ENCODE peak calls at places on chromosomes 11 and 22, in eight cellular contexts. A is RWPE1; F is colonic mucosa; U is activated naive CD4-positive, alpha-beta T cell treated with anti-CD3 and anti-CD28 coated beads for 36 hours; Y is astrocyte of the spinal cord; K is amniotic stem cell; V is activated CD4-positive, alpha-beta T cell treated with anti-CD3 and anti-CD28 coated beads, Interleukin-2, amount 10 ng/mL, durations not matched to agents 7 days and 5 days; W is progenitor cell of endocrine pancreas. H is an unnamed sample.

GRCh38 chr22:26893034-26893710 is 235.8 kb downstream of the MIAT start:
- DNase-seq in A (no peak), F (no peak), U (no peak), Y (no peak), K (no peak), V (no peak), W (no peak), H (no peak)

GRCh38 chr11:73197348-73197747 is 20.7 kb upstream of the P2RY2 start:
- DNase-seq in A (no peak), F (peak; percentile 84), U (no peak), Y (no peak), K (no peak), V (no peak), W (no peak), H (no peak)

GRCh38 chr11:71339178-71339881 is 87.0 kb upstream of the SHANK2 start:
- DNase-seq in A (peak; percentile 64), F (no peak), U (no peak), Y (no peak), K (no peak), V (no peak), W (no peak), H (peak; percentile 33)

GRCh38 chr11:28826807-28827206 is 718.6 kb downstream of the METTL15 start:
- DNase-seq in A (no peak), F (no peak), U (no peak), Y (no peak), K (no peak), V (no peak), W (no peak), H (no peak)

GRCh38 chr11:112280268-112281126 is 19.8 kb upstream of the PLET1 start:
- DNase-seq in A (peak; percentile 82), F (peak; percentile 77), U (peak; percentile 79), Y (peak; percentile 82), K (peak; percentile 54), V (peak; percentile 81), W (peak; percentile 43), H (peak; percentile 92)

GRCh38 chr11:6604081-6604626 is 580 bp downstream of the ILK start:
- DNase-seq in A (peak; percentile 53), F (peak; percentile 66), U (peak; percentile 76), Y (peak; percentile 71), K (peak; percentile 21), V (peak; percentile 69), W (no peak), H (peak; percentile 79)

GRCh38 chr11:94885133-94885532 is 88.2 kb downstream of the CWC15 start:
- DNase-seq in A (peak; percentile 49), F (no peak), U (no peak), Y (peak; percentile 88), K (no peak), V (no peak), W (no peak), H (no peak)

GRCh38 chr22:26097840-26098239 is 71.4 kb upstream of the SEZ6L start:
- DNase-seq in A (no peak), F (no peak), U (no peak), Y (no peak), K (no peak), V (no peak), W (no peak), H (no peak)

GRCh38 chr22:23518381-23519187 is 61.5 kb downstream of the IGLL1 start:
- DNase-seq in A (no peak), F (peak; percentile 65), U (no peak), Y (no peak), K (no peak), V (no peak), W (no peak), H (no peak)

GRCh38 chr22:35681454-35682050 is 33.3 kb downstream of the APOL6 start:
- DNase-seq in A (no peak), F (no peak), U (no peak), Y (no peak), K (no peak), V (no peak), W (no peak), H (no peak)

GRCh38 chr22:38685761-38686160 is 4.0 kb downstream of the TOMM22 start:
- DNase-seq in A (no peak), F (no peak), U (no peak), Y (no peak), K (no peak), V (no peak), W (no peak), H (no peak)

GRCh38 chr22:49302530-49302929 is 525.1 kb downstream of the BRD1 start:
- DNase-seq in A (no peak), F (no peak), U (no peak), Y (no peak), K (no peak), V (no peak), W (no peak), H (no peak)

H was measured in hepatocyte.